ENCODE peak calls at places on chromosomes 5 and 9, in eight cellular contexts. J is CD4-positive, alpha-beta memory T cell; E is transverse colon; L is BE2C; N is adipocyte; Z is mucosa of descending colon; D is thoracic aorta; W is cardiac muscle cell. Y is an unnamed sample. For H3K4me1 and H3K9me3, the result is how much of the 10 kb centered on the place peaks cover.

GRCh38 chr5:131277415-131277814 is 13.6 kb downstream of the CDC42SE2 start:
- DNase-seq in J (no peak), E (no peak), L (no peak), N (no peak), Z (no peak), D (no peak), W (no peak), Y (no peak)

GRCh38 chr9:5450360-5451051 is at the start of gene CD274:
- DNase-seq in J (peak), E (peak), L (peak), N (peak), Z (peak), D (peak), W (peak), Y (peak)

GRCh38 chr5:54944364-54944763 is 41.0 kb downstream of the ESM1 start:
- DNase-seq in J (peak), E (no peak), L (no peak), N (peak), Z (peak), D (no peak), W (peak), Y (peak)

GRCh38 chr9:124122813-124123462 is 111.4 kb downstream of the LHX2 start:
- DNase-seq in J (no peak), E (no peak), L (no peak), N (peak), Z (no peak), D (no peak), W (peak), Y (no peak)

GRCh38 chr9:129174724-129175514 is 3.1 kb downstream of the IER5L start:
- DNase-seq in J (peak), E (peak), L (peak), N (peak), Z (peak), D (peak), W (peak), Y (no peak)

GRCh38 chr5:32833127-32833526 is 122.0 kb downstream of the NPR3 start:
- DNase-seq in J (no peak), E (no peak), L (no peak), N (no peak), Z (no peak), D (no peak), W (no peak), Y (no peak)

GRCh38 chr9:31321686-31322085 is 1062.8 kb upstream of the ACO1 start:
- DNase-seq in J (no peak), E (no peak), L (no peak), N (no peak), Z (no peak), D (no peak), W (no peak), Y (no peak)

GRCh38 chr5:51396797-51397196 is 13.5 kb downstream of the ISL1 start:
- DNase-seq in J (no peak), E (no peak), L (no peak), N (no peak), Z (no peak), D (no peak), W (no peak), Y (no peak)

GRCh38 chr9:81894891-81895290 is 33.3 kb upstream of the SPATA31D4 start:
- DNase-seq in J (no peak), E (no peak), L (no peak), N (no peak), Z (no peak), D (no peak), W (no peak), Y (no peak)

GRCh38 chr9:33942471-33943083 is 106.1 kb downstream of the UBAP2 start:
- DNase-seq in J (no peak), E (no peak), L (no peak), N (peak), Z (no peak), D (no peak), W (peak), Y (no peak)

GRCh38 chr9:112489876-112490661 is 3.4 kb downstream of the KIAA1958 start:
- DNase-seq in J (no peak), E (no peak), L (no peak), N (no peak), Z (no peak), D (no peak), W (no peak), Y (peak)

GRCh38 chr9:83596899-83597504 is 25.9 kb upstream of the IDNK start:
- DNase-seq in J (no peak), E (peak), L (peak), N (peak), Z (peak), D (no peak), W (peak), Y (peak)

GRCh38 chr5:151923865-151924264 is 786 bp downstream of the GLRA1 start:
- DNase-seq in J (no peak), E (no peak), L (peak), N (no peak), Z (no peak), D (no peak), W (peak), Y (no peak)

GRCh38 chr5:126531543-126532120 is 63.4 kb downstream of the ALDH7A1 start:
- DNase-seq in J (no peak), E (no peak), L (no peak), N (peak), Z (no peak), D (no peak), W (peak), Y (no peak)

GRCh38 chr9:35923927-35924763 is 14.9 kb downstream of the SPAAR start:
- DNase-seq in J (no peak), E (no peak), L (no peak), N (peak), Z (peak), D (no peak), W (peak), Y (no peak)

GRCh38 chr9:68643901-68644809 is 60.9 kb upstream of the PIP5K1B start:
- DNase-seq in J (no peak), E (no peak), L (no peak), N (no peak), Z (no peak), D (no peak), W (no peak), Y (no peak)

GRCh38 chr5:80255425-80255751 is 460 bp downstream of the SERINC5 start:
- DNase-seq in J (peak), E (peak), L (peak), N (peak), Z (peak), D (no peak), W (peak), Y (peak)
- H3K4me1 ChIP-seq in J (under half), E (under half), L (under half), N (under half), Z (under half), D (under half), W (under half), Y (under half)

GRCh38 chr9:37034320-37034937 is 361 bp upstream of the PAX5 start:
- DNase-seq in J (no peak), E (peak), L (no peak), N (peak), Z (peak), D (no peak), W (no peak), Y (no peak)

GRCh38 chr9:37033141-37033540 is 927 bp downstream of the PAX5 start:
- DNase-seq in J (no peak), E (no peak), L (no peak), N (no peak), Z (no peak), D (no peak), W (no peak), Y (no peak)

GRCh38 chr9:37034938-37035471 is 937 bp upstream of the PAX5 start:
- DNase-seq in J (no peak), E (no peak), L (no peak), N (no peak), Z (no peak), D (no peak), W (no peak), Y (no peak)

GRCh38 chr9:37032713-37033112 is 1.4 kb downstream of the PAX5 start:
- DNase-seq in J (no peak), E (no peak), L (no peak), N (no peak), Z (no peak), D (no peak), W (no peak), Y (no peak)

DNA sequence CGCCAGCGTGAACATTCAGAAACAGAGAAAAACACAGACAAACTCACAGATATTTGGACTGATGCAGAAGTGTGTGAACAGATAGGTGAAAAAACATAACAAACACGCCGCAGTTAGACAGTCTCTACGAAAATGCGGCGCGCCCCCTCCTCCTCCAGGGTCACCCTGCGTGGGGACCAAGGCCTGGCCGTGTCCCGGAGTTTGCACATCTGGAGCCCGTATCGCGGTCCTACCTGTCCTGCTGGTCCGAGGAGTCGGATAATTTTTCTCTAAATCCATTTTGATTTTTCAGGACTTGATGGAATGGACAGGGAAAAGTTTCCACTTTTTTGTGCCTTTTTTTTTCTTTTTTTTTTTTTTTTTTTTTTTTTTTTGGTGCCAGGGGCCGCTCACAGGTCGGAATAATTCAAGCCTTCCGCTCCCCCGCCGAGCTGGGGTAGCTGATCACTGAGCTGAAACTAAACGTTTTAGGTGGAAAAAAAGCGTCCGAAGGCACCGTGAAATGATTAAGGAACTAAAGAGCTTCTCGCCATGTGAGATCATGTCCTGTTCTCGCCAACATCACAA is at the start of gene PAX5:
- DNase-seq in J (no peak), E (no peak), L (no peak), N (no peak), Z (no peak), D (no peak), W (no peak), Y (no peak)
- H3K4me3 ChIP-seq in J (no peak), E (peak), L (peak), N (peak), Z (no peak), D (peak), W (no peak), Y (no peak)

GRCh38 chr9:11194249-11194648 is 581.4 kb upstream of the PTPRD start:
- DNase-seq in J (no peak), E (no peak), L (no peak), N (no peak), Z (no peak), D (no peak), W (no peak), Y (no peak)

GRCh38 chr9:11204521-11204920 is 591.7 kb upstream of the PTPRD start:
- DNase-seq in J (no peak), E (no peak), L (no peak), N (no peak), Z (no peak), D (no peak), W (no peak), Y (no peak)

DNA sequence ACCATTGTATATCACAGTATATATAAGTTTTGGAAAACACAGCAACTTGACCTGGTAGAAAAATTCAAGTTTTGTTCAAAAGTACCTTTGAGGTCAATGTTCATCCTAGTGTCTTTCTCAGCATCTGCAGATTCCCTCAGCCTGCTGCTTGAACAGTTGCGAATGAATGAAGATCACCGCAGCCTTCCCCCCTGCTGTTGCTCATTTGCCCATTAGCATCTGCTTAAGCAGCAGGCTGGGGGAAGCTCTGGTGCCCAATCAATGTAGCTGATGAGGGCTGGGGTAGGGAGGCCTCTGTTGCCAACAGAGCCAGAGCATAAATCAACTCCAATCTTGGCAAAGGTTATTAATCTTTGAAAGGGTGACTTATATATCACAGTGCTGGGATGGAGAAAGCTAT is 586.5 kb upstream of the PTPRD start:
- DNase-seq in J (no peak), E (no peak), L (no peak), N (no peak), Z (no peak), D (no peak), W (no peak), Y (no peak)
- H3K9me3 ChIP-seq in J (under half), E (under half), L (under half), N (under half), Z (under half), D (under half), W (under half), Y (under half)

DNA sequence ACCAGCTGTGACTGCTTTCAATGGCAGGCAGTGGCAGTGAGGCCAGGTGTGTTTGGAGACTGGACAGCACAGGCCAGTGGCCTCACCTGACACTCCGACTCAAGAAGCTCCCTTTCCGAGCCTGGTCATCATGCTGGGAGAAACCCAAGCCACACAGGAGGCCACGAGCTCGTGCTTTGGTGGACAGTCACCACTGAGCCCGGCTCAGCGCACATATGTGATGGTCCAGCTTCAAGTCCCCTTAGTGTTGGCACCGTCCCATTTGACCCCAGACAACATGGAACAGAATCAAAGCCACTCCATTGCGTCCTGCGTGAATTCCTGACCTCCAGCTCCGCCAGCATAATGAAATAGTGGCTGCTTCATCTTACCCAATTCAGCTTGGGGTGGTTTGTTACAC is 64.0 kb upstream of the PPP1R26 start:
- DNase-seq in J (no peak), E (no peak), L (no peak), N (no peak), Z (no peak), D (no peak), W (no peak), Y (no peak)
- H3K4me1 ChIP-seq in J (under half), E (under half), L (under half), N (under half), Z (under half), D (under half), W (under half), Y (under half)

GRCh38 chr9:136090768-136091581 is 4.1 kb downstream of the NACC2 start:
- DNase-seq in J (no peak), E (peak), L (peak), N (peak), Z (no peak), D (no peak), W (no peak), Y (no peak)

GRCh38 chr9:136092741-136093140 is 2.3 kb downstream of the NACC2 start:
- DNase-seq in J (no peak), E (no peak), L (no peak), N (no peak), Z (no peak), D (no peak), W (no peak), Y (no peak)

GRCh38 chr9:136091582-136092352 is 3.3 kb downstream of the NACC2 start:
- DNase-seq in J (no peak), E (no peak), L (peak), N (peak), Z (no peak), D (no peak), W (no peak), Y (no peak)

GRCh38 chr9:136093331-136093986 is 1.6 kb downstream of the NACC2 start:
- DNase-seq in J (no peak), E (no peak), L (no peak), N (peak), Z (peak), D (no peak), W (no peak), Y (no peak)

DNA sequence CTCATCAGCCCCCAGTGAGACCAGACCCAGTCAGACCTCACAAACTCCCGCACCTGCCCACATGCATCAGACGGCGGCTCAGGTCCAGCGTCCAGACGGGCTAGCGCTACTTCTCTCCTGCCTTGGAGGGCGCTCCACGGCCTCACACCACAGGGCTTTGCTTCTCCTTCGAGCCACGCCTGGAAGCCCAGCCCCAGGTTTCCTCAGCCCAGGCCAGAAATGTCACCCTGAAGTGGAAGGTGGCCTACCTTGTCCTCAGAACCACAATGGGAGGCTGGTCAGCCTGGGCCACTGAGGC is 2.8 kb downstream of the NACC2 start:
- DNase-seq in J (no peak), E (no peak), L (peak), N (no peak), Z (no peak), D (no peak), W (no peak), Y (no peak)
- H3K4me3 ChIP-seq in J (no peak), E (no peak), L (no peak), N (no peak), Z (no peak), D (peak), W (no peak), Y (no peak)

DNA sequence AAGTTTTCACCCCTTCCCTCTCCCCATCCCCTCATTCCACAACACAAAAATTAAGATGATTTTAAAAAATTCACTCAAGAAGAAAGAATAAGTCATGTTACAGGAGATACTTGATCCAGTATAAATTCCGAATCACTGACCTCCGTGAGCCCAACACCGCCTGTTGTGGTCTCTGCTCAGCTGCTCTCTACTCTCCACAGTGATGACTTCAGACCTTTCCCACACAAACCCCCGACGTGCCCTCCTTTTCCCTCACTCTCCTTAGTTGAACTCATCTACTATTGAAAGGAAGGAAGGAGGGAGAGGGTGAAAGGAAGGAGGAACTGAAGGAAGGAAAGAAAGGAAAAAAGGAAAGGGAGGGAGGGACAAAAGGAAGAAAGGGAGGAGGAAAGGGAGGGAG is 55.1 kb downstream of the ZNF354C start:
- DNase-seq in J (no peak), E (no peak), L (no peak), N (no peak), Z (no peak), D (no peak), W (no peak), Y (no peak)
- H3K9me3 ChIP-seq in J (under half), E (under half), L (under half), N (under half), Z (under half), D (half or more), W (under half), Y (under half)

GRCh38 chr9:134361426-134361825 is 35.2 kb downstream of the RXRA start:
- DNase-seq in J (no peak), E (no peak), L (no peak), N (no peak), Z (no peak), D (no peak), W (no peak), Y (no peak)

GRCh38 chr9:134359493-134360179 is 33.4 kb downstream of the RXRA start:
- DNase-seq in J (no peak), E (no peak), L (no peak), N (no peak), Z (no peak), D (no peak), W (no peak), Y (no peak)

GRCh38 chr9:134360180-134360759 is 34.0 kb downstream of the RXRA start:
- DNase-seq in J (no peak), E (no peak), L (no peak), N (no peak), Z (no peak), D (no peak), W (no peak), Y (no peak)

GRCh38 chr9:134361843-134362414 is 35.7 kb downstream of the RXRA start:
- DNase-seq in J (no peak), E (no peak), L (no peak), N (no peak), Z (no peak), D (no peak), W (no peak), Y (no peak)

DNA sequence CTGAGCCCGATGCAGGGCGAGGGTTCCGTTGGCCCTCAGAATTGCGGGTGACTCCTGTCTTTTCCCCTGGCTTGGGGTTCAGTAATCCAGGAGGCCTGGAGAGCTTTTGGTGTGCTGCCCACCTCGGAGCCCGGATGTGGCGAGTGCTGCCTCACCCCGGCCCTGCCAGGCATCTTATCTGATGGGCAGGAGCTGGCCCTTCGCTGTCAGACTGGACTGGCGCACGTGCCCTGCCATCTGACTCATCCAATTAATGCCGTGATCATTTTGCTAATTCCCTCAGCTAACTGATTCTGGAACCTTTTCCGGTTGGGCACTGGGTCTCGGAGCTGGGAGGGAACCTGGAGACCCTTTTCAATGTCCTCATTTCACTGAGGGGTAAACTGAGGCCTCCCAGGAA is 34.6 kb downstream of the RXRA start:
- DNase-seq in J (no peak), E (no peak), L (peak), N (no peak), Z (no peak), D (peak), W (peak), Y (no peak)
- H3K4me1 ChIP-seq in J (under half), E (under half), L (half or more), N (under half), Z (half or more), D (half or more), W (under half), Y (under half)

GRCh38 chr9:127868278-127868903 is 9.1 kb downstream of the AK1 start:
- DNase-seq in J (no peak), E (no peak), L (no peak), N (no peak), Z (no peak), D (no peak), W (no peak), Y (no peak)

GRCh38 chr9:127863179-127863578 is 8.7 kb upstream of the ENG start:
- DNase-seq in J (no peak), E (no peak), L (no peak), N (no peak), Z (no peak), D (no peak), W (no peak), Y (no peak)

GRCh38 chr9:127867356-127868277 is 9.9 kb downstream of the AK1 start:
- DNase-seq in J (no peak), E (no peak), L (no peak), N (no peak), Z (no peak), D (no peak), W (no peak), Y (no peak)

GRCh38 chr9:127866535-127866934 is 10.9 kb downstream of the AK1 start:
- DNase-seq in J (no peak), E (no peak), L (no peak), N (no peak), Z (no peak), D (no peak), W (no peak), Y (no peak)

GRCh38 chr9:127865645-127866464 is 11.4 kb upstream of the ENG start:
- DNase-seq in J (peak), E (no peak), L (no peak), N (no peak), Z (no peak), D (no peak), W (no peak), Y (no peak)
- H3K4me3 ChIP-seq in J (no peak), E (no peak), L (no peak), N (no peak), Z (no peak), D (no peak), W (no peak), Y (no peak)

Y was measured in naive thymus-derived CD4-positive, alpha-beta T cell.